ENCODE peak calls at places on chromosomes 6 and 20, in ten cellular contexts. Z, X, U, V, I, M, N, T, S and O are unnamed samples.

GRCh38 chr6:63644668-63645326 is 9.2 kb downstream of the PHF3 start:
- DNase-seq in M (no peak), I (no peak), N (no peak), X (no peak), Z (peak; percentile 14), T (no peak), U (no peak), S (no peak), V (no peak), O (no peak)

GRCh38 chr6:144340541-144341371 is 55.6 kb downstream of the UTRN start:
- DNase-seq in X (no peak), M (no peak), N (no peak), Z (no peak), T (no peak), U (no peak), V (no peak), S (no peak), I (no peak), O (no peak)

GRCh38 chr6:26288155-26288554 is 76.8 kb upstream of the BTN3A2 start:
- DNase-seq in S (no peak), T (no peak), M (no peak), V (no peak), N (no peak), X (no peak), I (no peak), U (no peak), Z (no peak), O (no peak)

GRCh38 chr20:32547753-32548034 is 37.4 kb downstream of the NOL4L start:
- DNase-seq in M (no peak), V (no peak), I (no peak), N (no peak), U (no peak), Z (no peak), X (no peak), S (no peak), T (no peak), O (no peak)

GRCh38 chr20:59955131-59955796 is 3.0 kb upstream of the CDH26 start:
- DNase-seq in X (no peak), N (no peak), U (peak; percentile 20), Z (no peak), I (peak; percentile 48), T (no peak), S (no peak), V (peak; percentile 74), M (no peak), O (no peak)

GRCh38 chr6:89371849-89372505 is 19.5 kb upstream of the UBE2J1 start:
- DNase-seq in X (peak; percentile 83), N (peak; percentile 84), U (peak; percentile 49), M (peak; percentile 64), Z (peak; percentile 73), V (peak; percentile 89), T (no peak), S (peak; percentile 82), I (peak; percentile 89), O (peak; percentile 92)

GRCh38 chr6:90790696-90791095 is 203.8 kb upstream of the MAP3K7 start:
- DNase-seq in I (no peak), Z (no peak), U (no peak), N (no peak), V (no peak), S (no peak), T (no peak), M (no peak), X (no peak), O (no peak)

GRCh38 chr6:69487688-69488087 is 309.1 kb downstream of the LMBRD1 start:
- DNase-seq in U (no peak), X (no peak), I (peak; percentile 6), V (peak; percentile 26), S (no peak), M (no peak), Z (no peak), T (no peak), N (no peak), O (no peak)

GRCh38 chr6:70636589-70636988 is 31.1 kb upstream of the SMAP1 start:
- DNase-seq in T (no peak), Z (no peak), S (no peak), U (no peak), N (no peak), I (no peak), X (no peak), V (no peak), M (no peak), O (no peak)

GRCh38 chr6:62808575-62809293 is 402.5 kb upstream of the FKBP1C start:
- DNase-seq in X (peak; percentile 21), V (peak; percentile 27), S (peak; percentile 5), I (no peak), T (no peak), Z (no peak), U (no peak), M (no peak), N (no peak), O (no peak)

GRCh38 chr6:168541307-168541706 is 100.3 kb downstream of the SMOC2 start:
- DNase-seq in N (no peak), V (no peak), Z (no peak), X (no peak), M (no peak), U (no peak), I (no peak), S (no peak), T (no peak), O (no peak)

GRCh38 chr20:39390186-39390585 is 428.0 kb downstream of the DHX35 start:
- DNase-seq in T (no peak), S (no peak), I (no peak), N (no peak), M (no peak), X (no peak), U (no peak), Z (no peak), V (no peak), O (no peak)

GRCh38 chr6:137638926-137639706 is 144.9 kb upstream of the OLIG3 start:
- DNase-seq in I (no peak), N (no peak), V (peak; percentile 26), U (no peak), X (no peak), T (no peak), M (no peak), Z (no peak), S (no peak), O (no peak)

GRCh38 chr6:140073456-140073855 is 699.0 kb upstream of the CITED2 start:
- DNase-seq in X (no peak), Z (no peak), V (no peak), T (no peak), N (no peak), S (no peak), M (no peak), I (no peak), U (no peak), O (no peak)

GRCh38 chr6:23266536-23266935 is 697.2 kb downstream of the HDGFL1 start:
- DNase-seq in Z (no peak), T (no peak), S (no peak), X (no peak), M (no peak), U (no peak), N (no peak), I (no peak), V (no peak), O (no peak)
- H3K9me3 ChIP-seq in Z (no peaks in the 10 kb centered on the region), T (no peaks in the 10 kb centered on the region), S (no peaks in the 10 kb centered on the region), X (no peaks in the 10 kb centered on the region), M (no peaks in the 10 kb centered on the region), U (no peaks in the 10 kb centered on the region), N (no peaks in the 10 kb centered on the region), I (no peaks in the 10 kb centered on the region), V (no peaks in the 10 kb centered on the region), O (peaks cover 5% of the 10 kb centered on the region)

GRCh38 chr6:37172991-37173572 is 3.1 kb downstream of the PIM1 start:
- DNase-seq in Z (no peak), I (no peak), X (no peak), T (no peak), S (no peak), V (no peak), N (no peak), M (no peak), U (no peak), O (no peak)
- H3K4me1 ChIP-seq in Z (peaks cover 71% of the 10 kb centered on the region), I (peaks cover 26% of the 10 kb centered on the region), X (peaks cover 12% of the 10 kb centered on the region), T (peaks cover 31% of the 10 kb centered on the region), S (peaks cover 7% of the 10 kb centered on the region), V (peaks cover 43% of the 10 kb centered on the region), N (peaks cover 3% of the 10 kb centered on the region), M (peaks cover 25% of the 10 kb centered on the region), U (peaks cover 5% of the 10 kb centered on the region), O (peaks cover 69% of the 10 kb centered on the region)

GRCh38 chr20:52746768-52747167 is 225.4 kb upstream of the TSHZ2 start:
- DNase-seq in X (no peak), Z (no peak), T (no peak), V (no peak), N (no peak), M (no peak), U (no peak), S (no peak), I (no peak), O (no peak)

GRCh38 chr20:52746190-52746589 is 226.0 kb upstream of the TSHZ2 start:
- DNase-seq in M (no peak), U (no peak), I (no peak), T (no peak), Z (no peak), N (peak; percentile 61), S (peak; percentile 18), V (no peak), X (no peak), O (no peak)

GRCh38 chr20:52748235-52748950 is 223.8 kb upstream of the TSHZ2 start:
- DNase-seq in U (no peak), N (no peak), S (no peak), Z (no peak), I (no peak), V (no peak), T (no peak), M (no peak), X (no peak), O (no peak)

GRCh38 chr20:52749020-52749419 is 223.1 kb upstream of the TSHZ2 start:
- DNase-seq in Z (no peak), M (no peak), N (no peak), U (no peak), V (no peak), I (no peak), X (no peak), T (no peak), S (no peak), O (no peak)

DNA sequence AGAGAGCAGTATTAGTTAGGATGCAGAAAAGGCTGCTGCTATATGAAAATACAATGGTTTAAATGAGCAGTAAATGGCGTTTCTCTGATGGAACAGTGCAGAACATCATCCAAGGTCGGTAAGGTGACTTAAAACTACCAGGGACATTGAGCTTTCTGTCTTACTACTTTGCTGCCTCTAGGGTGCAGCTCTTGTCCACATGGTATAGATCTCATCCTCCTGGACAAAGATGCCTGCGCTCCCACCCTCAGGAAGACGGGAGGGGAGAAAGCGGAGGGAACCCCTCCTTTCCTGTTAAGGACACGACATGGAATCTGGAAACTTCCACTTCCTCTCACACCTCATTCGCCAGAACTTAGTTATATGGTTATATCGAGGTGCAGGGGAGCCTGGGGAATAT is 224.4 kb upstream of the TSHZ2 start:
- DNase-seq in U (no peak), M (no peak), V (peak; percentile 13), S (peak; percentile 35), X (no peak), I (peak; percentile 37), N (peak; percentile 53), T (no peak), Z (peak; percentile 16), O (no peak)
- TF ChIP-seq CTCF in U (peak; percentile 21), M (no peak), V (peak; percentile 23), S (peak; percentile 53), X (no peak), I (peak; percentile 77), N (peak; percentile 62), T (peak; percentile 48), Z (peak; percentile 14), O (peak; percentile 13)

DNA sequence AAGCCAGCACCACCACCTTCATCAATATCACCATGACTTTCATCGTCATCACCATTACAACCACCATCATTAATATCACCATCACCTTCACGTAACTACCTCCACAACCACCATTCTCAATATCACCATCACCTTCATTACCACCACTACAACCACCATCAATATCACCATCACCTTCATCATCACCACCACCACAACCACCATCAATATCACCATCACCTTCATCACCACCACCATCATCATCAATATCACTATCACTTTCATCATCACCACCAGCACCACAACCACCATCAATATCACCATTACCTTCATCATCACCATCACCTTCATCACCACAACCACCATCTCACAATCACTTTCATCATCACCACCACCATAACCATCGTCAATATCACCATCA is 225.3 kb upstream of the SULF2 start:
- DNase-seq in X (no peak), M (no peak), S (no peak), N (no peak), T (no peak), I (no peak), V (no peak), Z (no peak), U (no peak), O (no peak)
- H3K9me3 ChIP-seq in X (peaks cover 10% of the 10 kb centered on the region), M (peaks cover 34% of the 10 kb centered on the region), S (no peaks in the 10 kb centered on the region), N (no peaks in the 10 kb centered on the region), T (peaks cover 15% of the 10 kb centered on the region), I (peaks cover 55% of the 10 kb centered on the region), V (no peaks in the 10 kb centered on the region), Z (peaks cover 9% of the 10 kb centered on the region), U (no peaks in the 10 kb centered on the region), O (no peaks in the 10 kb centered on the region)